ENCODE peak calls at places on chromosomes 5 and 9, in eight cellular contexts. R is activated CD4-positive, alpha-beta T cell treated with anti-CD3 and anti-CD28 coated beads for 36 hours; U is activated CD8-positive, alpha-beta T cell treated with anti-CD3 and anti-CD28 coated beads for 36 hours; L is stimulated activated naive CD8-positive, alpha-beta T cell treated with anti-CD3 and anti-CD28 coated beads, Interleukin-15, Interleukin-2, amounts not matched to agents 100 U/mL and 50 U/mL, for 24 hours; X is effector memory CD8-positive, alpha-beta T cell; N is activated CD8-positive, alpha-beta memory T cell treated with anti-CD3 and anti-CD28 coated beads, Interleukin-2, amount 10 ng/mL, durations not matched to agents 7 days and 5 days; Z is esophagus mucosa; Q is GM23338. T is an unnamed sample.

GRCh38 chr5:32572778-32573480 is 12.4 kb upstream of the SUB1 start:
- ATAC-seq in N (peak; percentile 70), U (no peak), X (no peak), Q (no peak), L (no peak), R (peak; percentile 59), Z (no peak), T (peak; percentile 64)

GRCh38 chr5:153352685-153353219 is 137.7 kb upstream of the GRIA1 start:
- ATAC-seq in Q (no peak), N (peak; percentile 66), U (peak; percentile 78), Z (peak; percentile 56), L (peak; percentile 88), R (peak; percentile 88), X (no peak), T (peak; percentile 91)

GRCh38 chr5:122401991-122402710 is 90.1 kb downstream of the SNCAIP start:
- ATAC-seq in U (no peak), Z (peak; percentile 72), R (no peak), N (no peak), X (no peak), L (no peak), Q (no peak), T (no peak)

GRCh38 chr9:135968083-135968476 is 6.9 kb upstream of the UBAC1 start:
- ATAC-seq in X (no peak), Q (no peak), Z (no peak), U (peak; percentile 9), R (no peak), N (no peak), L (no peak), T (no peak)

GRCh38 chr9:591292-591691 is 250.2 kb upstream of the DMRT1 start:
- ATAC-seq in U (no peak), Q (no peak), Z (peak; percentile 89), N (no peak), L (no peak), R (no peak), X (no peak), T (no peak)

GRCh38 chr9:126301196-126301595 is 25.4 kb upstream of the MVB12B start:
- ATAC-seq in R (no peak), Q (no peak), N (no peak), Z (no peak), L (no peak), X (no peak), U (no peak), T (no peak)

GRCh38 chr5:60455589-60455988 is 244.4 kb downstream of the DEPDC1B start:
- ATAC-seq in U (no peak), X (no peak), R (no peak), L (no peak), N (no peak), Q (no peak), Z (no peak), T (no peak)

GRCh38 chr9:109290385-109290784 is 30.5 kb downstream of the EPB41L4B start:
- ATAC-seq in U (no peak), Z (no peak), N (no peak), Q (no peak), L (no peak), X (no peak), R (no peak), T (no peak)

GRCh38 chr9:71506821-71507220 is 261.5 kb downstream of the CEMIP2 start:
- ATAC-seq in R (no peak), L (no peak), U (no peak), N (no peak), Z (peak; percentile 99), X (no peak), Q (no peak), T (peak; percentile 44)

T was measured in activated T-helper 17 cell treated with anti-CD3 and anti-CD28 coated beads, Interleukin-2, amount 50 U/mL, for 72 hours.